ENCODE peak calls at places on chromosome 16, in four cellular contexts. V is SK-N-SH, E is GM12878, R is K562. L is an unnamed sample.

GRCh38 chr16:11312718-11313492 is 31.8 kb upstream of the PRM1 start:
- DNase-seq in V (no peak), E (no peak), R (peak), L (peak)

GRCh38 chr16:391885-392335 is 5.1 kb upstream of the NME4 start:
- DNase-seq in V (peak), E (no peak), R (peak), L (peak)

GRCh38 chr16:9050102-9050830 is 41.2 kb upstream of the HAPSTR1 start:
- DNase-seq in V (peak), E (no peak), R (peak), L (peak)

GRCh38 chr16:11297492-11298142 is 16.5 kb upstream of the PRM1 start:
- DNase-seq in V (peak), E (peak), R (peak), L (peak)

GRCh38 chr16:50974438-50975036 is 176.5 kb downstream of the SALL1 start:
- DNase-seq in V (no peak), E (no peak), R (no peak), L (no peak)

GRCh38 chr16:46853713-46854443 is 22.9 kb upstream of the C16orf87 start:
- DNase-seq in V (peak), E (no peak), R (peak), L (peak)

GRCh38 chr16:57178296-57178695 is 7.5 kb downstream of the PSME3IP1 start:
- DNase-seq in V (no peak), E (no peak), R (no peak), L (no peak)

GRCh38 chr16:65698943-65699342 is 577.1 kb upstream of the CDH11 start:
- DNase-seq in V (no peak), E (no peak), R (no peak), L (no peak)

GRCh38 chr16:71817690-71818089 is 9.1 kb upstream of the AP1G1 start:
- DNase-seq in V (no peak), E (no peak), R (no peak), L (no peak)

GRCh38 chr16:48444574-48444973 is 59.4 kb upstream of the SIAH1 start:
- DNase-seq in V (no peak), E (no peak), R (no peak), L (no peak)

GRCh38 chr16:762049-762513 is 1.5 kb downstream of the MSLN start:
- DNase-seq in V (no peak), E (no peak), R (no peak), L (no peak)

GRCh38 chr16:10297341-10298006 is 88.4 kb upstream of the ATF7IP2 start:
- DNase-seq in V (no peak), E (peak), R (no peak), L (no peak)

GRCh38 chr16:30491744-30492308 is 19.3 kb downstream of the ITGAL start:
- DNase-seq in V (no peak), E (no peak), R (peak), L (no peak)

GRCh38 chr16:8565498-8565897 is 24.8 kb downstream of the TMEM114 start:
- DNase-seq in V (no peak), E (no peak), R (no peak), L (peak)

GRCh38 chr16:11670171-11671131 is 2.2 kb downstream of the SNN start:
- DNase-seq in V (no peak), E (peak), R (no peak), L (no peak)

GRCh38 chr16:11125936-11126335 is 130.1 kb downstream of the SOCS1 start:
- DNase-seq in V (no peak), E (no peak), R (no peak), L (no peak)

GRCh38 chr16:56278196-56278855 is 87.0 kb downstream of the GNAO1 start:
- DNase-seq in V (no peak), E (no peak), R (peak), L (no peak)

GRCh38 chr16:68786685-68787418 is 49.8 kb downstream of the CDH1 start:
- DNase-seq in V (no peak), E (no peak), R (no peak), L (no peak)

GRCh38 chr16:89815639-89816348 is 653 bp downstream of the FANCA start:
- DNase-seq in V (peak), E (no peak), R (no peak), L (no peak)

GRCh38 chr16:76226011-76226410 is 51.2 kb upstream of the CNTNAP4 start:
- DNase-seq in V (no peak), E (no peak), R (no peak), L (no peak)

GRCh38 chr16:8712589-8713361 is 38.4 kb downstream of the ABAT start:
- DNase-seq in V (peak), E (no peak), R (no peak), L (peak)

GRCh38 chr16:58325941-58326340 is 31.1 kb upstream of the PRSS54 start:
- DNase-seq in V (no peak), E (no peak), R (no peak), L (no peak)

GRCh38 chr16:56861092-56861610 is 3.9 kb upstream of the SLC12A3 start:
- DNase-seq in V (peak), E (no peak), R (peak), L (no peak)

GRCh38 chr16:69190598-69190997 is 3.6 kb downstream of the SNTB2 start:
- DNase-seq in V (no peak), E (no peak), R (no peak), L (no peak)

GRCh38 chr16:27769561-27770222 is 219.7 kb downstream of the KATNIP start:
- DNase-seq in V (no peak), E (no peak), R (no peak), L (no peak)

GRCh38 chr16:76906552-76906951 is 284.4 kb upstream of the MON1B start:
- DNase-seq in V (no peak), E (no peak), R (no peak), L (no peak)

GRCh38 chr16:53948734-53949430 is 244.9 kb downstream of the FTO start:
- DNase-seq in V (no peak), E (no peak), R (no peak), L (no peak)

GRCh38 chr16:11792404-11793260 is 4.4 kb downstream of the ZC3H7A start:
- DNase-seq in V (no peak), E (no peak), R (no peak), L (no peak)

GRCh38 chr16:48862087-48862532 is 252.1 kb upstream of the N4BP1 start:
- DNase-seq in V (no peak), E (no peak), R (peak), L (peak)

GRCh38 chr16:50114357-50115129 is 38.6 kb upstream of the TENT4B start:
- DNase-seq in V (no peak), E (no peak), R (no peak), L (no peak)

GRCh38 chr16:75494696-75495601 is at the start of gene CHST6:
- DNase-seq in V (peak), E (no peak), R (peak), L (peak)

DNA sequence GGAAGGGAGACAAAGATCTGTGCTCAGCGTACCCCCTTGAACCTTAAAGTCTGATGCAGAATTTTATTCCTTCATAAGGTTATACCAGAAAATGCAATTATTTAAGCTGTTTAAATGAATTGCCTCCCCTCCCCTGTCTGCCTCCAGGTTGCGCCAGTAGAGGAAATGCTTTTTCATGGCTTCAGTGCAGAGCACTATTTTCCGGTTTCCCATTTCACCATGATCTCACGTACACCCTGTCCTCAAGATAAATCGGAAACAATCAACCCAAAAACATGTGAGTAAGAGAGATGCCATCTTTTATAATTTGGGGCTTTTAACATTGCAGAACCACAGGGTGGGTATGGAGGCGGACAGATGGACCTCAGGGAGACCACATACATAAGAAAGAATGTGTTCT is 15.5 kb downstream of the IQCK start:
- DNase-seq in V (no peak), E (no peak), R (no peak), L (no peak)
- TF ChIP-seq USF1 in V (no peak), E (no peak), R (no peak), L (no peak)

DNA sequence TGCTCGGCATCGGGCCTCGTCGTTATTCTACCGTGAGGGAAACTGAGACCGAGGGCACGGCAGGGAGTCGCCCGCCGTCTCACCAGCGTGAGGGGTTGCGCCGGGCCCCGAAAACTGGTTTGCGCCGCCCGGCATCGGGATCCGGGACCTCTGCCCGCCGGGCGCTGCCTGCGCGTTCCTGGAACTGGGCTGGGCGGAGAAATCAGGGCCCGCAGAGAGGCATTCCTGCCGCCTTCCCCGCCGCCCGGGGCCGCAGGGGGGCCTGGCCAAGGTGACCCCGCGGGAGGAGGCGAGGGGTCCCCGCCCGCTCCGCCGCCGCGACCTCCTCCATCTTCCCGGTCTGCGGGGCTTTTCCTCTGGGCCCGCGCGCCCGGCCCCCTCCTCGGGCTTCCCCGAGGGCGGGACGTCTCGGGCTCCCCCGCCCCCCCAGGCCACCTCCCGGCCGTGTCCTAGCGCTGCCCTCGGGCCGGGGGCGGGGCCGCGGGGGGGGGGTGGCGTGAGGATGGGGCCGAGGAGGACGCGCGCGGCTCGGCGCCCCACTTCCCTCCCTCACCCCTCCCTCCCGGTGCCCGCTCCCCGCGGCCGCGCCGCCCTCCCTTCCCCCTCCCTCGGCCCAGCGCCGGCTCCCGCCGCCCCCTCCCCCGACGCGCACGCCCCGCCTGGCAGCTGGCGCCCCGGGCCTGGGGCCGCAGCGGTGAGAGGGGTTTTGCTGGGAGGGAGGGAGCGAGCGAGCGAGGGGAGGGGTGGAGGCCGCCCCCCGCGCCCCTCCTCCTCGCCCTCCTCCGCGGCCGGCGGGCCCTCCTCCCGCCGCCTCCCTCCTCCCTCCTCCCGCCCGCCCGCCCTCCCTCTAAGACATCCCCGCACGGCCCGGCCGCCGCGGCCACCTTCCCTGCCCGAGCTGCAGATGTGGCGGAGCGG is at the start of gene GLIS2:
- DNase-seq in V (peak), E (no peak), R (peak), L (peak)
- TF ChIP-seq USF1 in V (no peak), E (no peak), R (no peak), L (no peak)

GRCh38 chr16:23252310-23252709 is 49.8 kb upstream of the SCNN1B start:
- DNase-seq in V (no peak), E (no peak), R (no peak), L (no peak)

GRCh38 chr16:23256440-23256839 is 45.7 kb upstream of the SCNN1B start:
- DNase-seq in V (no peak), E (no peak), R (no peak), L (no peak)

GRCh38 chr16:23257682-23258081 is 44.4 kb upstream of the SCNN1B start:
- DNase-seq in V (no peak), E (no peak), R (no peak), L (no peak)

GRCh38 chr16:23255000-23255399 is 47.1 kb upstream of the SCNN1B start:
- DNase-seq in V (no peak), E (no peak), R (no peak), L (no peak)

DNA sequence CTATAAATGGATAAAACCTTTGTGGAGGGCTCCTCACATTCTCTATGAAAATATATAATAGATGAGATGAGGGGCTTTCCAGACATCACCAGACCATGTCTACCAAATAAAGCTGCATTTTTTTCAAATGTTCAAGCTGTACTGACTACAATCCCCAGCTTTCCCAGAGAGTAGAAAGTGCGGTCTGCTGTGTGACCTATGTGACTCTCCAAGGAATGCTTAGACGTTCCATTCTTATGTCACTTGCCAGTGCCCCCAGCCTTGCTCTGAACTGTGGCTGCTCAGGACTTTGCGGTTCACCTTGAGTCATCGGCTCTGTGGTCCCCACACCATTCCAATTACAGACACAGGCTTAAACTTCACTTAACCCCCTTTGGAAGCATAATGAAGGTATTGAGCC is 47.8 kb upstream of the SCNN1B start:
- DNase-seq in V (no peak), E (no peak), R (no peak), L (no peak)
- TF ChIP-seq USF1 in V (no peak), E (no peak), R (no peak), L (no peak)

GRCh38 chr16:88706288-88706964 is at the start of the genes CTU2 and RNF166:
- DNase-seq in V (peak), E (peak), R (peak), L (peak)
- TF ChIP-seq USF1 in V (peak), E (peak), R (no peak), L (peak)

GRCh38 chr16:67530013-67530939 is 1.6 kb downstream of the RIPOR1 start:
- DNase-seq in V (peak), E (no peak), R (peak), L (peak)
- TF ChIP-seq USF1 in V (peak), E (no peak), R (peak), L (no peak)

DNA sequence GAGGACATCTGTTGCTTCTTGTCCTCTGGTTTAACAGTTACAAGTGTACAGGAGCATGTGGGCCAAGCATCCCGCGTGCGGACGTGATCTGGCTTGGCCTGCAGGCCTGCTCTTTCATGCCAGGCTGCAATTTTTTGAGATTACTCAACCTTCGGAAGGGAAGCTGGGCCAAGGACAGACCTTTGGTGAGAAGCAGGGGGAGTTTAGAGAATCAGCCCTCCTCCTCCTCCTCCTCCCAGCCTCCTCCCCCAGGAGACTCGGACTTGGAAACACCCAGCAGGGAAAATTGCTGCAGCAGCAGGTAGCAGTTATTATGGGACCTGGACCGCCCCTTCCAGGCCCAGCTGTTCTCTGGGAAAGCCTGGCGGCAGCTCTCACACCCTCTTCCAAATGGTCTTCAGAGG is 5.1 kb upstream of the KLHL36 start:
- DNase-seq in V (no peak), E (no peak), R (no peak), L (no peak)
- TF ChIP-seq USF1 in V (no peak), E (no peak), R (no peak), L (no peak)

DNA sequence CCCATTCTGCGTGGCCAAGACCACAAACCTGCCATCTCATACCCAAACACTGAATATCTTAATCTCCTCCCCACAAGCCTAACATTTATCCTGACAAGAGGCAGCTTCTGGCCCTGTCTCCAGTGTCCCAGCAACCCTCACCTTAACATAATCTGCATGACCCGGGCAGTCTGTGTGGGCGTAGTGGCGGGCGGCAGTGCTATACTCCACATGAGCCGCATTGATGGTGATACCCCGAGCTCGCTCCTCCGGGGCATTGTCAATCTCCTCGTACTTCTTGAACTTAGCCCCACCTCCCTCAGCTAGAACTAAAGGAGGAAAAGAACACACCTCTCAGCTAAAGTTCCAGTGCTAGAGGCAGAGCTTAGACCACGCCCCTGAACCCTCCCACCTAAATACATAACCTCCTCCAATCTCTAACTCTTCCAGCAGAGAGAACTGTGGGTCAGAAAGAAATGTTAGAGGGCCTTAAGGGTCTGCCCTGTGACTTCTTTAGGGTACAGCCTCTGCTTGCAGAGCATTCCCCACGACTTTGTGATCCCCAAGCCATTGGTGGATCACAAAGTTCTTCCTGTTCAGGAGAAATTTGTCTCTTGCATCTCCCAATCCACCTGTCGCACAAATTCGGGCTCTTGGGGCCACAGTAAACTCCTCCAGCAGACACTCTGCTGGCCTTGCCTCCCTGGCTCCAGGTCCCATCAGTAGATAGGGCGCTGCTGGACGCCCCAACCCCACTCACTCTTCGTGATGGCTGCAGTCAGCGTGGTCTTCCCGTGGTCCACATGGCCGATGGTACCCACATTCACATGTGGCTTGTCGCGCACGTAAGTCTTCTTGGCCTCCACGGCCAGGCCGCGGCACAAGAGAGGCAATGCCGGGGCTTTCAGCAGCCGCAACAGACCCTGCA is 722 bp downstream of the TUFM start:
- DNase-seq in V (peak), E (no peak), R (peak), L (peak)
- TF ChIP-seq USF1 in V (no peak), E (no peak), R (no peak), L (no peak)

DNA sequence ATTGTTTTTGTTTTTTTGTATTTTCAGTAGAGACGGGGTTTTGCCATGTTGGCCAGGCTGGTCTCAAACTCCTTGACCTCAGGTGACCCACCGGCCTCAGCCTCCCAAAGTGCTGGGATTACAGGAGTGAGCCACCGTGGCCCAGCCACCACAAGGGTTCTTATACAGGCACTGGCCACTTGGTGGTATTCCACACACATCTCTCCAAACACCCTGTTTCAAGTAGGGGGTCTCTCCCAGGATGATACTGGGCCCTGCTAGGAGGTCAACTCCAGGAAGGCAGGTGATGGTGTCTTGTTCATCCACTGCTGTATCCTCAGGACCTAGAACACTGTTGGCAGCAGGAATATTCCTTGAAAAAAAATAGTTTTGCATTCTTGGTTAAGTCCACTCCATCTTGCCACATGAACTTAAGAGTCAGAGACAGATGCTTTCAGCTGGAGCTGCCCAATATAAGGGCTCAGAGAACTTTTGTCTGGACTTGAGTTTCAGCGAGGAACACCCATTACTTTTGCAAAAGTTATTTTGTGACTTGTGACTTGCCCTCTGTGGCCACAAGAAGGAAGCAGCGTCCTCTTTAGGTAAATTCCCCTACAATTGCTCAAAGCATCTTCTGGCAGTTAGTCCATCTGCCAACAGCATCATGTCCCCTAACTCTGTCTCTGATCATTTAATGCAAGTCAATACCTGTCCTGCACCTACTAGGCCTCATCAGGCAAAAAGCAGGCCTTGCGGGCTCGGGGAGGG is 7.4 kb upstream of the EEF2K start:
- DNase-seq in V (no peak), E (no peak), R (no peak), L (no peak)
- TF ChIP-seq USF1 in V (no peak), E (no peak), R (no peak), L (no peak)